ENCODE peak calls at places on chromosome 4, in six cellular contexts. Y is astrocyte of the spinal cord, T is AG10803, N is cardiac fibroblast, W is left lung, I is pancreas. O is an unnamed sample.

GRCh38 chr4:94714360-94714759 is 43.4 kb upstream of the BMPR1B start:
- DNase-seq in W (no peak), T (peak), I (no peak), Y (no peak), N (no peak), O (no peak)

GRCh38 chr4:56146956-56147355 is 198.2 kb downstream of the CEP135 start:
- DNase-seq in T (no peak), I (no peak), W (no peak), Y (no peak), N (no peak), O (no peak)

GRCh38 chr4:76160355-76160754 is 12.2 kb upstream of the NUP54 start:
- DNase-seq in I (no peak), T (no peak), W (no peak), N (no peak), Y (no peak), O (no peak)

GRCh38 chr4:22485751-22486150 is 30.1 kb downstream of the ADGRA3 start:
- DNase-seq in I (no peak), Y (peak), W (no peak), T (peak), N (peak), O (no peak)

GRCh38 chr4:109973529-109973905 is 60.8 kb downstream of the EGF start:
- DNase-seq in Y (no peak), N (no peak), W (no peak), I (no peak), T (no peak), O (no peak)

GRCh38 chr4:124666496-124666895 is 46.0 kb downstream of the ANKRD50 start:
- DNase-seq in T (no peak), N (no peak), W (no peak), I (no peak), Y (no peak), O (no peak)

GRCh38 chr4:108345862-108346530 is 177.3 kb upstream of the LEF1 start:
- DNase-seq in T (peak), N (no peak), Y (peak), I (no peak), W (no peak), O (no peak)

GRCh38 chr4:18081708-18082107 is 60.2 kb upstream of the LCORL start:
- DNase-seq in Y (no peak), I (no peak), W (no peak), T (no peak), N (no peak), O (no peak)

GRCh38 chr4:173264245-173264959 is 69.8 kb downstream of the HMGB2 start:
- DNase-seq in I (peak), W (no peak), N (peak), Y (peak), T (peak), O (no peak)

GRCh38 chr4:57064811-57065711 is 45.1 kb downstream of the IGFBP7 start:
- DNase-seq in N (peak), T (peak), W (peak), Y (peak), I (peak), O (no peak)

GRCh38 chr4:24655971-24656370 is 71.6 kb upstream of the DHX15 start:
- DNase-seq in Y (no peak), I (no peak), T (no peak), N (no peak), W (no peak), O (no peak)

GRCh38 chr4:172666711-172667368 is 501.8 kb upstream of the GALNT7 start:
- DNase-seq in N (no peak), Y (no peak), T (no peak), W (no peak), I (no peak), O (no peak)

GRCh38 chr4:26857278-26858034 is 3.2 kb upstream of the STIM2 start:
- DNase-seq in I (peak), W (peak), T (peak), N (peak), Y (peak), O (peak)

GRCh38 chr4:142961866-142962265 is 115.8 kb upstream of the INPP4B start:
- DNase-seq in I (no peak), Y (no peak), W (no peak), T (peak), N (no peak), O (no peak)

GRCh38 chr4:155657169-155657568 is 9.5 kb upstream of the GUCY1A1 start:
- DNase-seq in N (no peak), T (peak), I (no peak), Y (no peak), W (no peak), O (no peak)

GRCh38 chr4:15077969-15078368 is 75.7 kb downstream of the CPEB2 start:
- DNase-seq in T (peak), N (peak), I (no peak), W (no peak), Y (peak), O (no peak)

DNA sequence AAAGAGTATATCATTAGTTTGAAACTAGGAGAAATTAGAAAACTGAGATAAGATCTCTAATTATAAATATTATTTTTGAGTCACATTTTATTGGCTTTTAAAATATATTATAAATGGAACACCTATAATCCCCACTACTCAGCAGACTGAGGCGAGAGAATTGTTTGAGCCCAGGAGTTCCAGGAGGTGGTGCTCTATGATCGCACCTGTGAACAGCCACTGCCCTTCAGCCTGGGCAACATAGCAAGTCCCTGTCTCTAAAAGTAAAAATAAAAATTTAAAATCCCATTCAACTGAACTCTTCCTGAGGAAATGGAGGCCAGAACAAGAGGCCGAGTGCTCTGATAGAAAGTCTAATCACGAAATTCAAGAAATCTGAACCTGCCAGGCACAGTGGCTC is 6.3 kb upstream of the C4orf36 start:
- DNase-seq in T (no peak), N (peak), Y (no peak), W (no peak), I (no peak), O (no peak)
- TF ChIP-seq CTCF in T (no peak), N (peak), Y (peak), W (no peak), I (no peak), O (peak)

DNA sequence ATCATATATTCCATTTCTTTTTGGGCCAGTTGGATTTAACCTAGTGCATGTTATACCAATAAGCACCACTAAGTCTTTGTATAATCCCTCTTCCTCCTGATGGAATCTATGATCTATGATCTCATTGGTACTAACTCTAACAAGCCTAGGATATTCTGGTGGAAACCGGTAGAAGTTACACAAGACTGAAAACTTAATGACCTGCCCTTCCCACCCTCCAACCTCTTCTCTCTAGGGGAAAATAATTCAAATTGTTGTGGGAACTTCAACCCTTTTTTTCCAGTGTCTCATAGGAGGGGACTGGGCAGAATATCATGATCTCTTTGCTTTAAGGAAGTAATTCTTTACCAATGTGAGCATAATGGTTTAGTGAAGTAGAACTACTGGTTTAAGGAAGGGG is 289.5 kb upstream of the BOD1L1 start:
- DNase-seq in N (peak), I (no peak), W (no peak), T (peak), Y (peak), O (no peak)
- TF ChIP-seq CTCF in N (peak), I (no peak), W (no peak), T (peak), Y (no peak), O (peak)

GRCh38 chr4:61200195-61200990 is at the start of gene ADGRL3:
- DNase-seq in Y (peak), T (no peak), I (peak), W (peak), N (peak), O (peak)
- TF ChIP-seq CTCF in Y (no peak), T (no peak), I (no peak), W (no peak), N (no peak), O (no peak)

GRCh38 chr4:44422912-44423311 is 25.7 kb downstream of the KCTD8 start:
- DNase-seq in T (no peak), W (no peak), N (no peak), Y (no peak), I (no peak), O (no peak)

GRCh38 chr4:44421330-44421729 is 27.3 kb downstream of the KCTD8 start:
- DNase-seq in I (no peak), W (no peak), T (no peak), Y (no peak), N (no peak), O (no peak)

DNA sequence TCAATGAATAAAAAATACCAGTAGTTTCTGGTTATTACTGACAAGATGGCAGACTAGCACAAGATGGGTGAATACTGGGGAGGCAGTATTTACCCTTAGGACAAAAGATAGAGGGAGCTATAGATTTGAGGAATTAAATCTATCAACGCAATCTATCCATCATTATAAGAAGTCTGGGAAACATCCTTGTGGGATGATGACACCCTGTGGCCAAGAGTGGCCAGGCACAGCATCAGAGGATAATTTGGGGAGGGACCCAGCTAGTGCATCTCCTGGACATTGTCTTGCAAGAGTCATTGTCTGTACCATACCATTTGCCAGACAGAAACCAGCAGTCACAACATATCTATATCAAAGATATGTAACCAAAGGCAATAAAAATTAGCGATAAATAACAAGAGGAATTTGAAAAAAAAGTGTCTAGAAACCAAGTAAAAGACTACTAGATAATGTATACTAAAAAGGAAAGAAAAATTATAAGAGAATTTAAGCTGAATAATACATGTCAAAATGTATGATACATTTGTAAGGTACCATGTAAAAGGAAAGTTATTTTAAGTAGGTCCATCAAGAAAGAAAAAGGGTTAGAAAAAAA is 22.9 kb downstream of the KCTD8 start:
- DNase-seq in W (no peak), T (no peak), I (no peak), Y (peak), N (peak), O (no peak)
- TF ChIP-seq CTCF in W (no peak), T (no peak), I (no peak), Y (peak), N (peak), O (peak)

GRCh38 chr4:3245676-3246075 is 3.3 kb upstream of the MSANTD1 start:
- DNase-seq in W (no peak), T (no peak), Y (no peak), N (no peak), I (no peak), O (no peak)

GRCh38 chr4:3244747-3245146 is 4.2 kb upstream of the MSANTD1 start:
- DNase-seq in T (no peak), I (no peak), Y (no peak), N (no peak), W (no peak), O (no peak)

GRCh38 chr4:3247399-3248177 is 1.4 kb upstream of the MSANTD1 start:
- DNase-seq in Y (no peak), T (no peak), I (no peak), W (no peak), N (no peak), O (no peak)

GRCh38 chr4:3248178-3248480 is 830 bp upstream of the MSANTD1 start:
- DNase-seq in W (no peak), I (no peak), Y (no peak), N (no peak), T (no peak), O (no peak)

GRCh38 chr4:3246458-3247398 is 2.2 kb upstream of the MSANTD1 start:
- DNase-seq in N (no peak), I (no peak), W (no peak), T (no peak), Y (no peak), O (no peak)
- TF ChIP-seq CTCF in N (no peak), I (no peak), W (no peak), T (no peak), Y (no peak), O (peak)

GRCh38 chr4:78033859-78034258 is 23.3 kb upstream of the FRAS1 start:
- DNase-seq in I (no peak), N (no peak), W (no peak), T (no peak), Y (no peak), O (no peak)
- TF ChIP-seq CTCF in I (no peak), N (no peak), W (no peak), T (no peak), Y (no peak), O (no peak)

DNA sequence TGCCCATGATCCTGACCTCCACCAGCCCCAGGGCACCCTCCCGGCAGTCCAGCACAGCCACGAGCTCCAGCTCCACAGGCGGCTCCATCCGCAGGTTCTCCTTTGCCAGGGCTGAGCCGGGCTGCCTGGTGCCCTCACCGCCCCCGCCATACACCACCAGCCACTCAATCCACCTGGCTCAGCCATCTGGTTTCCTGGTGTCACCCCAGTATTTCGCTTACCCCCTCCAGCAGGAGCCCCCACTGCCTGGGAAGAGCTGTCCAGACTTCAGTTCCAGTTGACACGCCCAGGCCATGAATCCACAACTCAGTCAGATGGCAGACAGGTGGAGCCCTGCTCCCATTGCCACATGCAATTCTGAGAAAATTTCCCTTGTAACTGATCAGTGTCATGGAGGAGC is 3.9 kb downstream of the SHISA3 start:
- DNase-seq in Y (no peak), N (no peak), T (no peak), W (no peak), I (peak), O (no peak)
- TF ChIP-seq CTCF in Y (no peak), N (peak), T (no peak), W (no peak), I (no peak), O (peak)

O was measured in chondrocyte.